ENCODE peak calls at places on chromosomes 1 and 21, in nine cellular contexts. One of them, this sample, is unnamed.

GRCh38 chr1:218412181-218412580 is 67.0 kb downstream of the TGFB2 start:
- DNase-seq in GM12878: no peak
- DNase-seq in kidney: no peak
- DNase-seq in esophagus squamous epithelium: no peak
- DNase-seq in pancreas: no peak
- DNase-seq in hepatocyte: no peak
- DNase-seq in brain microvascular endothelial cell: peak
- DNase-seq in activated CD8-positive, alpha-beta T cell treated with anti-CD3 and anti-CD28 coated beads for 36 hours: no peak
- DNase-seq in neural crest cell: no peak
- DNase-seq in this sample: peak

GRCh38 chr1:31742462-31743212 is 21.5 kb downstream of the ADGRB2 start:
- DNase-seq in GM12878: no peak
- DNase-seq in kidney: no peak
- DNase-seq in esophagus squamous epithelium: no peak
- DNase-seq in pancreas: no peak
- DNase-seq in hepatocyte: no peak
- DNase-seq in brain microvascular endothelial cell: no peak
- DNase-seq in activated CD8-positive, alpha-beta T cell treated with anti-CD3 and anti-CD28 coated beads for 36 hours: no peak
- DNase-seq in neural crest cell: no peak
- DNase-seq in this sample: no peak

GRCh38 chr1:151311589-151312331 is 15.5 kb downstream of the PI4KB start:
- DNase-seq in GM12878: no peak
- DNase-seq in kidney: peak
- DNase-seq in esophagus squamous epithelium: peak
- DNase-seq in pancreas: no peak
- DNase-seq in hepatocyte: peak
- DNase-seq in brain microvascular endothelial cell: peak
- DNase-seq in activated CD8-positive, alpha-beta T cell treated with anti-CD3 and anti-CD28 coated beads for 36 hours: peak
- DNase-seq in neural crest cell: no peak
- DNase-seq in this sample: no peak

GRCh38 chr1:85244271-85245053 is 15.0 kb downstream of the C1orf52 start:
- DNase-seq in GM12878: no peak
- DNase-seq in kidney: no peak
- DNase-seq in esophagus squamous epithelium: no peak
- DNase-seq in pancreas: no peak
- DNase-seq in hepatocyte: peak
- DNase-seq in brain microvascular endothelial cell: no peak
- DNase-seq in activated CD8-positive, alpha-beta T cell treated with anti-CD3 and anti-CD28 coated beads for 36 hours: no peak
- DNase-seq in neural crest cell: no peak
- DNase-seq in this sample: no peak

GRCh38 chr1:229230893-229231753 is 39.8 kb upstream of the RAB4A start:
- DNase-seq in GM12878: no peak
- DNase-seq in kidney: no peak
- DNase-seq in esophagus squamous epithelium: no peak
- DNase-seq in pancreas: no peak
- DNase-seq in hepatocyte: no peak
- DNase-seq in brain microvascular endothelial cell: peak
- DNase-seq in activated CD8-positive, alpha-beta T cell treated with anti-CD3 and anti-CD28 coated beads for 36 hours: no peak
- DNase-seq in neural crest cell: no peak
- DNase-seq in this sample: no peak

GRCh38 chr1:16717174-16718108 is 22.9 kb upstream of the RNU1-4 start:
- DNase-seq in GM12878: no peak
- DNase-seq in kidney: peak
- DNase-seq in esophagus squamous epithelium: no peak
- DNase-seq in pancreas: peak
- DNase-seq in hepatocyte: peak
- DNase-seq in brain microvascular endothelial cell: no peak
- DNase-seq in activated CD8-positive, alpha-beta T cell treated with anti-CD3 and anti-CD28 coated beads for 36 hours: no peak
- DNase-seq in neural crest cell: no peak
- DNase-seq in this sample: peak

GRCh38 chr1:208437416-208437815 is 193.2 kb upstream of the PLXNA2 start:
- DNase-seq in GM12878: no peak
- DNase-seq in kidney: no peak
- DNase-seq in esophagus squamous epithelium: no peak
- DNase-seq in pancreas: no peak
- DNase-seq in hepatocyte: no peak
- DNase-seq in brain microvascular endothelial cell: peak
- DNase-seq in activated CD8-positive, alpha-beta T cell treated with anti-CD3 and anti-CD28 coated beads for 36 hours: peak
- DNase-seq in neural crest cell: no peak
- DNase-seq in this sample: no peak

GRCh38 chr1:6392880-6393399 is 627 bp downstream of the ACOT7 start:
- DNase-seq in GM12878: no peak
- DNase-seq in kidney: peak
- DNase-seq in esophagus squamous epithelium: no peak
- DNase-seq in pancreas: no peak
- DNase-seq in hepatocyte: no peak
- DNase-seq in brain microvascular endothelial cell: no peak
- DNase-seq in activated CD8-positive, alpha-beta T cell treated with anti-CD3 and anti-CD28 coated beads for 36 hours: no peak
- DNase-seq in neural crest cell: peak
- DNase-seq in this sample: peak

GRCh38 chr1:200891774-200892157 is 2.9 kb upstream of the INAVA start:
- DNase-seq in GM12878: no peak
- DNase-seq in kidney: no peak
- DNase-seq in esophagus squamous epithelium: no peak
- DNase-seq in pancreas: no peak
- DNase-seq in hepatocyte: peak
- DNase-seq in brain microvascular endothelial cell: no peak
- DNase-seq in activated CD8-positive, alpha-beta T cell treated with anti-CD3 and anti-CD28 coated beads for 36 hours: no peak
- DNase-seq in neural crest cell: peak
- DNase-seq in this sample: peak

GRCh38 chr1:197557302-197557701 is 218.0 kb downstream of the DENND1B start:
- DNase-seq in GM12878: no peak
- DNase-seq in kidney: no peak
- DNase-seq in esophagus squamous epithelium: no peak
- DNase-seq in pancreas: no peak
- DNase-seq in hepatocyte: no peak
- DNase-seq in brain microvascular endothelial cell: peak
- DNase-seq in activated CD8-positive, alpha-beta T cell treated with anti-CD3 and anti-CD28 coated beads for 36 hours: no peak
- DNase-seq in neural crest cell: no peak
- DNase-seq in this sample: peak

GRCh38 chr1:30877205-30877912 is 31.2 kb downstream of the SDC3 start:
- DNase-seq in GM12878: no peak
- DNase-seq in kidney: peak
- DNase-seq in esophagus squamous epithelium: no peak
- DNase-seq in pancreas: no peak
- DNase-seq in hepatocyte: peak
- DNase-seq in brain microvascular endothelial cell: peak
- DNase-seq in activated CD8-positive, alpha-beta T cell treated with anti-CD3 and anti-CD28 coated beads for 36 hours: no peak
- DNase-seq in neural crest cell: no peak
- DNase-seq in this sample: peak

GRCh38 chr1:46342084-46342656 is 1.6 kb downstream of the NSUN4 start:
- DNase-seq in GM12878: peak
- DNase-seq in kidney: no peak
- DNase-seq in esophagus squamous epithelium: no peak
- DNase-seq in pancreas: no peak
- DNase-seq in hepatocyte: peak
- DNase-seq in brain microvascular endothelial cell: peak
- DNase-seq in activated CD8-positive, alpha-beta T cell treated with anti-CD3 and anti-CD28 coated beads for 36 hours: peak
- DNase-seq in neural crest cell: no peak
- DNase-seq in this sample: no peak

GRCh38 chr1:86434031-86434430 is 10.1 kb downstream of the CLCA2 start:
- DNase-seq in GM12878: no peak
- DNase-seq in kidney: no peak
- DNase-seq in esophagus squamous epithelium: no peak
- DNase-seq in pancreas: no peak
- DNase-seq in hepatocyte: no peak
- DNase-seq in brain microvascular endothelial cell: no peak
- DNase-seq in activated CD8-positive, alpha-beta T cell treated with anti-CD3 and anti-CD28 coated beads for 36 hours: no peak
- DNase-seq in neural crest cell: no peak
- DNase-seq in this sample: no peak

GRCh38 chr1:162363823-162364222 is 12.8 kb downstream of the SPATA46 start:
- DNase-seq in GM12878: no peak
- DNase-seq in kidney: no peak
- DNase-seq in esophagus squamous epithelium: no peak
- DNase-seq in pancreas: no peak
- DNase-seq in hepatocyte: no peak
- DNase-seq in brain microvascular endothelial cell: no peak
- DNase-seq in activated CD8-positive, alpha-beta T cell treated with anti-CD3 and anti-CD28 coated beads for 36 hours: no peak
- DNase-seq in neural crest cell: no peak
- DNase-seq in this sample: no peak

GRCh38 chr1:31765041-31765467 is 914 bp upstream of the ADGRB2 start:
- DNase-seq in GM12878: no peak
- DNase-seq in kidney: no peak
- DNase-seq in esophagus squamous epithelium: no peak
- DNase-seq in pancreas: peak
- DNase-seq in hepatocyte: no peak
- DNase-seq in brain microvascular endothelial cell: no peak
- DNase-seq in activated CD8-positive, alpha-beta T cell treated with anti-CD3 and anti-CD28 coated beads for 36 hours: peak
- DNase-seq in neural crest cell: peak
- DNase-seq in this sample: peak

DNA sequence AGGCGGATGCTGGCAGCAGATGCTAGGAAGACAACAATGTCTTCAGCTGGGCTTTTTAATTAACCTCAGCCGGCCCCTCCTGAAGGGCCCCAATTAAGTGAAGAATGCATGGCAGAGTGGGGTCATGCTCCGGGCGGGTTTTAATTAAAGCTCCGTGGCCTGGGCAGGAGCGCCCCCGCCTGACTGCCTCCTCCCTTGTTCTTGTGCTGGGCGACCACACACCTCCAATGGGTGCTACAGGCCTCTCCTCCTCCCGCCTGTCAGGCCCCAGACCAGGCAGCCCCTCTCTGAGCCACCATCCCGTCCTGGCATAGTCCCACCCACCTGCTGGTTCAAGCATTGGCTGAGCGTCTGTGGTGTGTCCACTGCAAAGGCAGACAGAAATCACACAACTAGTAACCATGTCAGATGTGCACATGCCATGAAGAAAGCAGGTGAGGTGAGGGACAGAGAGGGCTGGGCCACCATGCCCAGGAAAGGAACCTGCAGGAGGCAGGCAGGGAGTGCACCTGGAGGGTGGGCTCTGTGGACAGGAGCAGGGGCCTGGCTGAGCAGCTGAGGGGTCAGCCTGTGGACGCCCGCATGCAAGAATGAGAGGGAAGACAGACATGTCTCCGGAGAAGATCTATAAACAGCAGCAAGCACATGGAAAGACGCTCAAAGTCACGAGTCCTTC is 8.5 kb upstream of the ARF1 start:
- DNase-seq in GM12878: no peak
- DNase-seq in kidney: no peak
- DNase-seq in esophagus squamous epithelium: no peak
- DNase-seq in pancreas: no peak
- DNase-seq in hepatocyte: no peak
- DNase-seq in brain microvascular endothelial cell: no peak
- DNase-seq in activated CD8-positive, alpha-beta T cell treated with anti-CD3 and anti-CD28 coated beads for 36 hours: peak
- DNase-seq in neural crest cell: no peak
- DNase-seq in this sample: peak
- TF ChIP-seq CTCF in GM12878: peak
- TF ChIP-seq CTCF in kidney: peak
- TF ChIP-seq CTCF in esophagus squamous epithelium: no peak
- TF ChIP-seq CTCF in pancreas: no peak
- TF ChIP-seq CTCF in hepatocyte: peak
- TF ChIP-seq CTCF in brain microvascular endothelial cell: peak
- TF ChIP-seq CTCF in activated CD8-positive, alpha-beta T cell treated with anti-CD3 and anti-CD28 coated beads for 36 hours: no peak
- TF ChIP-seq CTCF in neural crest cell: no peak
- TF ChIP-seq CTCF in this sample: peak

DNA sequence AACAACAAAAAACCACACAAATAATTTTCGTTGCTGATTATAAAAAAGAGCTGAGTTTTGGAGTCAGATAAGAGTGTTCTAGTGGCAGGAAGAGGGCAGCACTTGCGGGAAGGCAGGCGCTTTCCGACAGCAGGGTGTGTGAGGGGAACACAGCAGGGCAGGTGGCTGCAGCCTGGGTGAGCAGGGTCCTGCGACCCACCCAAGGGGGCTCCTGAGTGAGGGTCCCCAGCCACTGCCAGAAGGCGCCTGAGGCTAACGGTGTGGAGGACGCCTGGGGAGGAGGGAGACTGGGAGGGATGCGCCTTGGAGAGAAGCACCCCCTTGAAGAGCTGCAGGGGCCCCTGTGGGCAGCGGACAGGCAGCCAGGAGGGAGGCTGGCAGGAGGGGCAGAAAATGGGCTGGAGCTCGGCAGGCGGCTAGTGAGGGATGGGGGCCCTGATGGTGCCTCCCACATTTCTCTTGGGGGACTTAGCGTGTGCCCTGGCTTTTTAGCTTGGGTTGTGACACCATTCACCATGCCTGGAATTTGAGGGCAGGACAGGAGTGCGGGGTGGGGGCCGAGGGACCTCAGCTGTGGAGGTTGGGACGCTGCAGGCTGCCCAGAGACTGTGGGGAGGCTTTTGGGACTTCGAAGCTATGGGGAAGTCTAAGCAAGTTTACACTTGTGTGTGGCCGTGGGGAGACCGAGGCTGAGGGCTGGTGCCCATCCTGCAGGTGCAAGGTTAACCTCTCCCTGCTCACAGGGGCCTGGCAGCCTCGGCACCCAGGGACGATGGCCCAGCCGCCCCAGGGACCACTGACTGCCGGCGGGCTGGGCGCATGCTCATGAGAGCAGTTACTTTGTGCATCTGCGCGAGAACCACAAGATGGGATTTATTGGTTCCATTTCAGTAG is 111.4 kb downstream of the SIK1 start:
- DNase-seq in GM12878: no peak
- DNase-seq in kidney: peak
- DNase-seq in esophagus squamous epithelium: no peak
- DNase-seq in pancreas: peak
- DNase-seq in hepatocyte: no peak
- DNase-seq in brain microvascular endothelial cell: no peak
- DNase-seq in activated CD8-positive, alpha-beta T cell treated with anti-CD3 and anti-CD28 coated beads for 36 hours: peak
- DNase-seq in neural crest cell: no peak
- DNase-seq in this sample: no peak
- TF ChIP-seq CTCF in GM12878: peak
- TF ChIP-seq CTCF in kidney: peak
- TF ChIP-seq CTCF in esophagus squamous epithelium: no peak
- TF ChIP-seq CTCF in pancreas: no peak
- TF ChIP-seq CTCF in hepatocyte: peak
- TF ChIP-seq CTCF in brain microvascular endothelial cell: peak
- TF ChIP-seq CTCF in activated CD8-positive, alpha-beta T cell treated with anti-CD3 and anti-CD28 coated beads for 36 hours: no peak
- TF ChIP-seq CTCF in neural crest cell: peak
- TF ChIP-seq CTCF in this sample: peak

DNA sequence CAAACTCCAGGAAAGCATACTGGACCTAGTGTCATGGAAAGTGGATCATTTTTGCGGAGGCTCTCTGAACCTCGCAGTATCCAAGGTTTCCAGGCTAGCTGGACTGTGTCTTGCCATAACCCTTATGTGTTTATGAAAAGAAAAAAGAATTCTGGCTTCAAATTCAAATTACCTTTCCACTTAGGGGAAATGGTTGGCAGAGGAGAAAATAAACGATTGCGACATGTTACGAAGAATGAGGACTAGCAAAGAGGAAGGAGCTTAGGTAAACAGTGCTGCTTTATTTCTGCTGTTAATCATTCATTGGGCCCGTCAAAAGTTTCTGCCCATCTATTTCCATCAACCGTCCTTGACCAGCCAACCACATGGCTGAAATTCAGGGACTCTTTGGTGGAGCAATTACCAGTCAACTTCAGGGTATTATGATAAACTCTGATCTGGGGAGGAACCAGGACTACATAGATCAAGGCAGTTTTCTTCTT is at the start of gene C4BPA:
- DNase-seq in GM12878: no peak
- DNase-seq in kidney: no peak
- DNase-seq in esophagus squamous epithelium: no peak
- DNase-seq in pancreas: no peak
- DNase-seq in hepatocyte: peak
- DNase-seq in brain microvascular endothelial cell: no peak
- DNase-seq in activated CD8-positive, alpha-beta T cell treated with anti-CD3 and anti-CD28 coated beads for 36 hours: no peak
- DNase-seq in neural crest cell: no peak
- DNase-seq in this sample: no peak
- TF ChIP-seq CTCF in GM12878: no peak
- TF ChIP-seq CTCF in kidney: no peak
- TF ChIP-seq CTCF in esophagus squamous epithelium: no peak
- TF ChIP-seq CTCF in pancreas: no peak
- TF ChIP-seq CTCF in hepatocyte: no peak
- TF ChIP-seq CTCF in brain microvascular endothelial cell: no peak
- TF ChIP-seq CTCF in activated CD8-positive, alpha-beta T cell treated with anti-CD3 and anti-CD28 coated beads for 36 hours: no peak
- TF ChIP-seq CTCF in neural crest cell: no peak
- TF ChIP-seq CTCF in this sample: no peak

GRCh38 chr1:203025721-203026665 is at the start of gene PPFIA4:
- DNase-seq in GM12878: peak
- DNase-seq in kidney: peak
- DNase-seq in esophagus squamous epithelium: no peak
- DNase-seq in pancreas: peak
- DNase-seq in hepatocyte: peak
- DNase-seq in brain microvascular endothelial cell: peak
- DNase-seq in activated CD8-positive, alpha-beta T cell treated with anti-CD3 and anti-CD28 coated beads for 36 hours: peak
- DNase-seq in neural crest cell: peak
- DNase-seq in this sample: peak
- TF ChIP-seq CTCF in GM12878: no peak
- TF ChIP-seq CTCF in kidney: no peak
- TF ChIP-seq CTCF in esophagus squamous epithelium: no peak
- TF ChIP-seq CTCF in pancreas: no peak
- TF ChIP-seq CTCF in hepatocyte: no peak
- TF ChIP-seq CTCF in brain microvascular endothelial cell: no peak
- TF ChIP-seq CTCF in activated CD8-positive, alpha-beta T cell treated with anti-CD3 and anti-CD28 coated beads for 36 hours: no peak
- TF ChIP-seq CTCF in neural crest cell: no peak
- TF ChIP-seq CTCF in this sample: no peak

This sample was measured in cardiac muscle cell.